ENCODE peak calls at places on chromosomes 2 and 18, in ten cellular contexts. One of them, this sample, is unnamed.
A peak's percentile ranks its signal among the peaks of the same experiment; 100 is the strongest.

GRCh38 chr2:116510117-116510671 is 1304.3 kb upstream of the DDX18 start:
- DNase-seq in tibial nerve: no peak
- DNase-seq in K562: no peak
- DNase-seq in sigmoid colon: no peak
- DNase-seq in stomach: no peak
- DNase-seq in A549: peak; percentile 5
- DNase-seq in H1: no peak
- DNase-seq in SK-N-SH: peak; percentile 10
- DNase-seq in upper lobe of left lung: no peak
- DNase-seq in HepG2: peak; percentile 14
- DNase-seq in this sample: no peak

GRCh38 chr2:15964936-15965563 is 24.7 kb downstream of the MYCN start:
- DNase-seq in A549: no peak
- DNase-seq in H1: no peak
- DNase-seq in SK-N-SH: no peak
- DNase-seq in stomach: peak; percentile 30
- DNase-seq in sigmoid colon: no peak
- DNase-seq in tibial nerve: no peak
- DNase-seq in K562: no peak
- DNase-seq in upper lobe of left lung: no peak
- DNase-seq in HepG2: no peak
- DNase-seq in this sample: no peak

GRCh38 chr2:64876137-64876647 is 113.0 kb upstream of the SLC1A4 start:
- DNase-seq in K562: peak; percentile 42
- DNase-seq in HepG2: no peak
- DNase-seq in sigmoid colon: no peak
- DNase-seq in H1: peak; percentile 53
- DNase-seq in A549: peak; percentile 80
- DNase-seq in stomach: no peak
- DNase-seq in SK-N-SH: no peak
- DNase-seq in upper lobe of left lung: peak; percentile 45
- DNase-seq in tibial nerve: no peak
- DNase-seq in this sample: no peak

GRCh38 chr2:203809991-203810510 is 57.5 kb upstream of the CTLA4 start:
- DNase-seq in stomach: no peak
- DNase-seq in A549: no peak
- DNase-seq in HepG2: no peak
- DNase-seq in SK-N-SH: no peak
- DNase-seq in H1: no peak
- DNase-seq in sigmoid colon: no peak
- DNase-seq in upper lobe of left lung: no peak
- DNase-seq in tibial nerve: no peak
- DNase-seq in K562: no peak
- DNase-seq in this sample: no peak

GRCh38 chr2:147800316-147800715 is 44.5 kb upstream of the ACVR2A start:
- DNase-seq in A549: no peak
- DNase-seq in sigmoid colon: no peak
- DNase-seq in upper lobe of left lung: no peak
- DNase-seq in K562: no peak
- DNase-seq in H1: no peak
- DNase-seq in tibial nerve: no peak
- DNase-seq in stomach: no peak
- DNase-seq in HepG2: no peak
- DNase-seq in SK-N-SH: no peak
- DNase-seq in this sample: no peak

GRCh38 chr2:69088471-69088870 is 75.5 kb downstream of the ANTXR1 start:
- DNase-seq in HepG2: no peak
- DNase-seq in SK-N-SH: no peak
- DNase-seq in A549: peak; percentile 32
- DNase-seq in sigmoid colon: no peak
- DNase-seq in tibial nerve: no peak
- DNase-seq in H1: no peak
- DNase-seq in stomach: no peak
- DNase-seq in upper lobe of left lung: no peak
- DNase-seq in K562: no peak
- DNase-seq in this sample: no peak

GRCh38 chr18:29501952-29502351 is 1325.0 kb upstream of the CDH2 start:
- DNase-seq in SK-N-SH: no peak
- DNase-seq in HepG2: no peak
- DNase-seq in stomach: no peak
- DNase-seq in sigmoid colon: no peak
- DNase-seq in upper lobe of left lung: no peak
- DNase-seq in K562: no peak
- DNase-seq in H1: no peak
- DNase-seq in tibial nerve: no peak
- DNase-seq in A549: peak; percentile 0
- DNase-seq in this sample: no peak

GRCh38 chr18:22175326-22175725 is 5.9 kb downstream of the GATA6 start:
- DNase-seq in upper lobe of left lung: no peak
- DNase-seq in A549: no peak
- DNase-seq in tibial nerve: no peak
- DNase-seq in SK-N-SH: no peak
- DNase-seq in stomach: no peak
- DNase-seq in H1: no peak
- DNase-seq in HepG2: peak; percentile 92
- DNase-seq in sigmoid colon: no peak
- DNase-seq in K562: no peak
- DNase-seq in this sample: no peak

GRCh38 chr2:66692521-66692920 is 257.6 kb downstream of the MEIS1 start:
- DNase-seq in H1: no peak
- DNase-seq in SK-N-SH: no peak
- DNase-seq in HepG2: no peak
- DNase-seq in tibial nerve: no peak
- DNase-seq in sigmoid colon: no peak
- DNase-seq in stomach: no peak
- DNase-seq in upper lobe of left lung: no peak
- DNase-seq in K562: no peak
- DNase-seq in A549: no peak
- DNase-seq in this sample: no peak

GRCh38 chr2:3142961-3143571 is 234.6 kb downstream of the EIPR1 start:
- DNase-seq in upper lobe of left lung: no peak
- DNase-seq in tibial nerve: no peak
- DNase-seq in H1: no peak
- DNase-seq in stomach: peak; percentile 50
- DNase-seq in K562: no peak
- DNase-seq in HepG2: no peak
- DNase-seq in SK-N-SH: no peak
- DNase-seq in sigmoid colon: no peak
- DNase-seq in A549: no peak
- DNase-seq in this sample: no peak

GRCh38 chr2:55452879-55453278 is 33.2 kb upstream of the CCDC88A start:
- DNase-seq in upper lobe of left lung: no peak
- DNase-seq in sigmoid colon: no peak
- DNase-seq in K562: no peak
- DNase-seq in tibial nerve: no peak
- DNase-seq in stomach: no peak
- DNase-seq in H1: no peak
- DNase-seq in HepG2: no peak
- DNase-seq in SK-N-SH: no peak
- DNase-seq in A549: no peak
- DNase-seq in this sample: no peak

GRCh38 chr18:9708882-9709877 is 1.1 kb downstream of the RAB31 start:
- DNase-seq in H1: no peak
- DNase-seq in upper lobe of left lung: peak; percentile 36
- DNase-seq in A549: no peak
- DNase-seq in tibial nerve: no peak
- DNase-seq in sigmoid colon: peak; percentile 66
- DNase-seq in HepG2: no peak
- DNase-seq in stomach: no peak
- DNase-seq in K562: peak; percentile 47
- DNase-seq in SK-N-SH: no peak
- DNase-seq in this sample: peak; percentile 65

GRCh38 chr18:9708057-9708881 is at the start of gene RAB31:
- DNase-seq in H1: peak; percentile 66
- DNase-seq in stomach: peak; percentile 64
- DNase-seq in A549: peak; percentile 44
- DNase-seq in K562: peak; percentile 91
- DNase-seq in upper lobe of left lung: peak; percentile 85
- DNase-seq in sigmoid colon: peak; percentile 94
- DNase-seq in HepG2: no peak
- DNase-seq in SK-N-SH: peak; percentile 88
- DNase-seq in tibial nerve: peak; percentile 59
- DNase-seq in this sample: peak; percentile 90

GRCh38 chr18:9712130-9712577 is 4.1 kb downstream of the RAB31 start:
- DNase-seq in K562: no peak
- DNase-seq in tibial nerve: no peak
- DNase-seq in stomach: no peak
- DNase-seq in upper lobe of left lung: peak; percentile 45
- DNase-seq in sigmoid colon: peak; percentile 52
- DNase-seq in H1: no peak
- DNase-seq in SK-N-SH: no peak
- DNase-seq in HepG2: no peak
- DNase-seq in A549: no peak
- DNase-seq in this sample: no peak

GRCh38 chr18:9711361-9712129 is 3.4 kb downstream of the RAB31 start:
- DNase-seq in A549: no peak
- DNase-seq in tibial nerve: no peak
- DNase-seq in upper lobe of left lung: peak; percentile 48
- DNase-seq in H1: no peak
- DNase-seq in sigmoid colon: peak; percentile 66
- DNase-seq in HepG2: no peak
- DNase-seq in stomach: no peak
- DNase-seq in SK-N-SH: no peak
- DNase-seq in K562: no peak
- DNase-seq in this sample: no peak

DNA sequence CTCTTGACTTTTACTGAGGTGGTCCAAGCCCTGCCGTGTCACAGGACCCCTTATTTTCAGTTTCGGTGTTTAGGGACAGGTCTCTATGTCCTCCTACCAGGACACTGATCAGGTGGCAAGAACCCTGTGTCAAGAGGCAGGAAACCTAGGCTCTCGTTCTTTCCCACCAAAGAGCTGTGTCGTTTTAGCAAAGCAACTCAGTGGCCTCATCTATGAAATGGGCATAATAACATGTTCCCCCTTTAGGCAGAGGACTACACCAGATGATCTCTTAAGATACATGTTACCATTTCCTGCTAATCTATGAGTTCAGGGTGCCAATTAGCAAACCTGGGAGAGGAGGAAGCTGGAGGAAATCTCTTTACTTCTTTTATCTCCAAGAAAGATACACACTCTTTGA is 1.9 kb downstream of the RAB31 start:
- DNase-seq in sigmoid colon: no peak
- DNase-seq in H1: no peak
- DNase-seq in A549: no peak
- DNase-seq in stomach: no peak
- DNase-seq in HepG2: no peak
- DNase-seq in K562: no peak
- DNase-seq in upper lobe of left lung: no peak
- DNase-seq in SK-N-SH: no peak
- DNase-seq in tibial nerve: no peak
- DNase-seq in this sample: no peak
- H3K4me3 ChIP-seq in sigmoid colon: peak overlapping the region; percentile 85
- H3K4me3 ChIP-seq in H1: no peak overlapping the region
- H3K4me3 ChIP-seq in A549: no peak overlapping the region
- H3K4me3 ChIP-seq in stomach: peak overlapping the region; percentile 80
- H3K4me3 ChIP-seq in HepG2: no peak overlapping the region
- H3K4me3 ChIP-seq in K562: no peak overlapping the region
- H3K4me3 ChIP-seq in upper lobe of left lung: peak overlapping the region; percentile 84
- H3K4me3 ChIP-seq in SK-N-SH: no peak overlapping the region
- H3K4me3 ChIP-seq in tibial nerve: peak overlapping the region; percentile 82
- H3K4me3 ChIP-seq in this sample: peak overlapping the region; percentile 90

GRCh38 chr2:140990416-140990815 is 1140.4 kb downstream of the LRP1B start:
- DNase-seq in SK-N-SH: no peak
- DNase-seq in A549: peak; percentile 0
- DNase-seq in sigmoid colon: no peak
- DNase-seq in tibial nerve: no peak
- DNase-seq in K562: no peak
- DNase-seq in upper lobe of left lung: no peak
- DNase-seq in HepG2: no peak
- DNase-seq in stomach: no peak
- DNase-seq in H1: no peak
- DNase-seq in this sample: no peak
- TF ChIP-seq EP300 in SK-N-SH: no peak
- TF ChIP-seq EP300 in A549: no peak
- TF ChIP-seq EP300 in sigmoid colon: no peak
- TF ChIP-seq EP300 in tibial nerve: no peak
- TF ChIP-seq EP300 in K562: no peak
- TF ChIP-seq EP300 in upper lobe of left lung: no peak
- TF ChIP-seq EP300 in HepG2: no peak
- TF ChIP-seq EP300 in stomach: no peak
- TF ChIP-seq EP300 in H1: no peak
- TF ChIP-seq EP300 in this sample: no peak

DNA sequence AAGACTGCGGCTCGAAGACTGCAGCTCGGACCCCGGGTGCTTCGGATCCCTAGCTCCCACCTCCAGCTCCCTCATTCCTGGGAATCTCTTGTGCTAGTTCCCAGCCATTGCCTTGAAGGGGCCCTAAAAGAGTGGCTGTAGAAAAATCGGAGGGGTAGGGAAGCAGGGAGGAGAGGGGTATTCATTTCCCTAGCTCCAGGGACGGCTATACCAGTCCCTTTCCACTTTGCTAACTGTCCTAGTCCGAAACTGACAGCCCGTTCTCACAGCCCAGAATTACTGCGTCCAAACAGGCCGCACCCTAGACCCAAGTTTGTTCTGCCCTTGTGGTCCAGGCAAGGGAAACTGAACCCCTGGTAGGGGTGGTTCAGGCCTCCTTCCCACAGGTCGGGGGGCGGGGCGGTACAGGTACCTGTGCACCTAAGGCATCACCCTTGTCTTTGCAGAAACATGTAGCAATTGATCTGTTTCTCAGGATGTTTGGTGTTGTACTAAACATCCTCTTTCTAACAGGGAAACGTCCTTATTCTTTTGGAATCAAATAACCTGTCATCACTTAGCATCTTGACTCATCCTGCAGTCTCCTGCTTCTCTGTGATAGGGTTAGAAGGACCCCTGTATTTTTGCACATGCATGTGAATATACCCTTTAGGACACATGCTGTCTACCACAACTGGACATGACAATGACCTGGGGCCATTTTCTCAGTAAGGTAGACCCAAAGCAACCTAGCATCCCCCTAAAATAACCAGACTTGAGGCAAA is 4.0 kb downstream of the EMX1 start:
- DNase-seq in upper lobe of left lung: no peak
- DNase-seq in HepG2: no peak
- DNase-seq in H1: peak; percentile 45
- DNase-seq in tibial nerve: no peak
- DNase-seq in stomach: peak; percentile 23
- DNase-seq in K562: no peak
- DNase-seq in sigmoid colon: peak; percentile 33
- DNase-seq in SK-N-SH: peak; percentile 18
- DNase-seq in A549: no peak
- DNase-seq in this sample: no peak
- H3K4me1 ChIP-seq in upper lobe of left lung: peaks cover 53% of the 10 kb centered on the region
- H3K4me1 ChIP-seq in HepG2: peaks cover 23% of the 10 kb centered on the region
- H3K4me1 ChIP-seq in H1: peaks cover under 1% of the 10 kb centered on the region
- H3K4me1 ChIP-seq in tibial nerve: no peaks in the 10 kb centered on the region
- H3K4me1 ChIP-seq in stomach: peaks cover 68% of the 10 kb centered on the region
- H3K4me1 ChIP-seq in K562: no peaks in the 10 kb centered on the region
- H3K4me1 ChIP-seq in sigmoid colon: peaks cover 3% of the 10 kb centered on the region
- H3K4me1 ChIP-seq in SK-N-SH: peaks cover 11% of the 10 kb centered on the region
- H3K4me1 ChIP-seq in A549: peaks cover 28% of the 10 kb centered on the region
- H3K4me1 ChIP-seq in this sample: peaks cover 13% of the 10 kb centered on the region

GRCh38 chr2:109125595-109126500 is 3.2 kb upstream of the SH3RF3 start:
- DNase-seq in SK-N-SH: no peak
- DNase-seq in sigmoid colon: no peak
- DNase-seq in K562: no peak
- DNase-seq in A549: peak; percentile 14
- DNase-seq in upper lobe of left lung: no peak
- DNase-seq in tibial nerve: no peak
- DNase-seq in HepG2: peak; percentile 28
- DNase-seq in stomach: no peak
- DNase-seq in H1: peak; percentile 27
- DNase-seq in this sample: no peak
- H3K4me3 ChIP-seq in SK-N-SH: peak overlapping the region; percentile 45
- H3K4me3 ChIP-seq in sigmoid colon: no peak overlapping the region
- H3K4me3 ChIP-seq in K562: no peak overlapping the region
- H3K4me3 ChIP-seq in A549: no peak overlapping the region
- H3K4me3 ChIP-seq in upper lobe of left lung: no peak overlapping the region
- H3K4me3 ChIP-seq in tibial nerve: no peak overlapping the region
- H3K4me3 ChIP-seq in HepG2: no peak overlapping the region
- H3K4me3 ChIP-seq in stomach: no peak overlapping the region
- H3K4me3 ChIP-seq in H1: no peak overlapping the region
- H3K4me3 ChIP-seq in this sample: no peak overlapping the region